ENCODE peak calls at places on chromosomes 16 and 17, in seven cellular contexts. One of them, this sample, is unnamed. For H3K36me3, the result is how much of the 10 kb centered on the place peaks cover.

GRCh38 chr17:16052486-16052885 is 52.9 kb downstream of the TTC19 start:
- DNase-seq in fibroblast of lung: no peak
- DNase-seq in prostate gland: no peak
- DNase-seq in spleen: no peak
- DNase-seq in left lung: no peak
- DNase-seq in breast epithelium: no peak
- DNase-seq in CD8-positive, alpha-beta memory T cell: no peak
- DNase-seq in this sample: no peak

GRCh38 chr16:57000271-57001025 is 11.1 kb downstream of the NLRC5 start:
- DNase-seq in breast epithelium: no peak
- DNase-seq in CD8-positive, alpha-beta memory T cell: no peak
- DNase-seq in spleen: peak
- DNase-seq in fibroblast of lung: peak
- DNase-seq in left lung: no peak
- DNase-seq in prostate gland: no peak
- DNase-seq in this sample: peak

GRCh38 chr17:20089795-20090547 is 80.8 kb downstream of the SPECC1 start:
- DNase-seq in spleen: no peak
- DNase-seq in CD8-positive, alpha-beta memory T cell: no peak
- DNase-seq in breast epithelium: no peak
- DNase-seq in prostate gland: no peak
- DNase-seq in left lung: no peak
- DNase-seq in fibroblast of lung: no peak
- DNase-seq in this sample: no peak

GRCh38 chr17:44350733-44351226 is 5.7 kb downstream of the GRN start:
- DNase-seq in left lung: no peak
- DNase-seq in fibroblast of lung: peak
- DNase-seq in prostate gland: peak
- DNase-seq in CD8-positive, alpha-beta memory T cell: peak
- DNase-seq in breast epithelium: no peak
- DNase-seq in spleen: peak
- DNase-seq in this sample: no peak

GRCh38 chr17:45368661-45369060 is 51.8 kb upstream of the MAP3K14 start:
- DNase-seq in left lung: no peak
- DNase-seq in spleen: no peak
- DNase-seq in breast epithelium: no peak
- DNase-seq in fibroblast of lung: peak
- DNase-seq in prostate gland: no peak
- DNase-seq in CD8-positive, alpha-beta memory T cell: no peak
- DNase-seq in this sample: no peak

GRCh38 chr16:65497571-65497970 is 375.7 kb upstream of the CDH11 start:
- DNase-seq in prostate gland: no peak
- DNase-seq in breast epithelium: no peak
- DNase-seq in left lung: no peak
- DNase-seq in fibroblast of lung: no peak
- DNase-seq in CD8-positive, alpha-beta memory T cell: no peak
- DNase-seq in spleen: no peak
- DNase-seq in this sample: no peak

GRCh38 chr17:74938194-74938950 is 2.7 kb downstream of the OTOP3 start:
- DNase-seq in breast epithelium: no peak
- DNase-seq in left lung: no peak
- DNase-seq in spleen: no peak
- DNase-seq in prostate gland: no peak
- DNase-seq in CD8-positive, alpha-beta memory T cell: no peak
- DNase-seq in fibroblast of lung: no peak
- DNase-seq in this sample: no peak

GRCh38 chr17:14373587-14374259 is 72.8 kb downstream of the HS3ST3B1 start:
- DNase-seq in breast epithelium: no peak
- DNase-seq in CD8-positive, alpha-beta memory T cell: no peak
- DNase-seq in spleen: no peak
- DNase-seq in prostate gland: no peak
- DNase-seq in left lung: no peak
- DNase-seq in fibroblast of lung: peak
- DNase-seq in this sample: no peak

GRCh38 chr17:44997733-44998520 is 29.8 kb upstream of the C1QL1 start:
- DNase-seq in breast epithelium: no peak
- DNase-seq in fibroblast of lung: peak
- DNase-seq in CD8-positive, alpha-beta memory T cell: no peak
- DNase-seq in left lung: no peak
- DNase-seq in spleen: no peak
- DNase-seq in prostate gland: no peak
- DNase-seq in this sample: no peak

GRCh38 chr17:57966246-57966645 is 11.0 kb upstream of the CUEDC1 start:
- DNase-seq in fibroblast of lung: no peak
- DNase-seq in CD8-positive, alpha-beta memory T cell: no peak
- DNase-seq in prostate gland: no peak
- DNase-seq in spleen: no peak
- DNase-seq in left lung: no peak
- DNase-seq in breast epithelium: peak
- DNase-seq in this sample: no peak

GRCh38 chr17:77436058-77436442 is 295.3 kb downstream of the SEC14L1 start:
- DNase-seq in prostate gland: no peak
- DNase-seq in CD8-positive, alpha-beta memory T cell: no peak
- DNase-seq in breast epithelium: no peak
- DNase-seq in left lung: no peak
- DNase-seq in fibroblast of lung: peak
- DNase-seq in spleen: no peak
- DNase-seq in this sample: no peak

GRCh38 chr16:85798901-85799496 is 345 bp downstream of the EMC8 start:
- DNase-seq in prostate gland: no peak
- DNase-seq in breast epithelium: no peak
- DNase-seq in spleen: peak
- DNase-seq in fibroblast of lung: peak
- DNase-seq in CD8-positive, alpha-beta memory T cell: no peak
- DNase-seq in left lung: peak
- DNase-seq in this sample: no peak

GRCh38 chr16:2507679-2508064 is 6.1 kb upstream of the ATP6V0C start:
- DNase-seq in spleen: peak
- DNase-seq in left lung: peak
- DNase-seq in prostate gland: no peak
- DNase-seq in CD8-positive, alpha-beta memory T cell: no peak
- DNase-seq in fibroblast of lung: no peak
- DNase-seq in breast epithelium: no peak
- DNase-seq in this sample: peak

GRCh38 chr17:68428498-68429172 is 28.7 kb downstream of the WIPI1 start:
- DNase-seq in left lung: no peak
- DNase-seq in fibroblast of lung: no peak
- DNase-seq in prostate gland: no peak
- DNase-seq in CD8-positive, alpha-beta memory T cell: no peak
- DNase-seq in breast epithelium: no peak
- DNase-seq in spleen: peak
- DNase-seq in this sample: peak

GRCh38 chr17:67469208-67469980 is 92.3 kb downstream of the PITPNC1 start:
- DNase-seq in breast epithelium: no peak
- DNase-seq in left lung: no peak
- DNase-seq in prostate gland: peak
- DNase-seq in fibroblast of lung: no peak
- DNase-seq in spleen: no peak
- DNase-seq in CD8-positive, alpha-beta memory T cell: no peak
- DNase-seq in this sample: no peak

GRCh38 chr17:207775-208174 is 26.3 kb upstream of the DOC2B start:
- DNase-seq in CD8-positive, alpha-beta memory T cell: no peak
- DNase-seq in breast epithelium: no peak
- DNase-seq in spleen: no peak
- DNase-seq in fibroblast of lung: no peak
- DNase-seq in prostate gland: no peak
- DNase-seq in left lung: no peak
- DNase-seq in this sample: no peak

GRCh38 chr16:23803591-23804123 is 32.1 kb upstream of the PRKCB start:
- DNase-seq in fibroblast of lung: peak
- DNase-seq in left lung: peak
- DNase-seq in CD8-positive, alpha-beta memory T cell: peak
- DNase-seq in spleen: peak
- DNase-seq in breast epithelium: no peak
- DNase-seq in prostate gland: peak
- DNase-seq in this sample: no peak

GRCh38 chr17:2053380-2054261 is 1.3 kb upstream of the HIC1 start:
- DNase-seq in breast epithelium: no peak
- DNase-seq in left lung: peak
- DNase-seq in fibroblast of lung: peak
- DNase-seq in prostate gland: peak
- DNase-seq in CD8-positive, alpha-beta memory T cell: peak
- DNase-seq in spleen: peak
- DNase-seq in this sample: peak

GRCh38 chr17:39173539-39174274 is 7.7 kb upstream of the ARL5C start:
- DNase-seq in prostate gland: no peak
- DNase-seq in left lung: no peak
- DNase-seq in spleen: no peak
- DNase-seq in breast epithelium: no peak
- DNase-seq in fibroblast of lung: no peak
- DNase-seq in CD8-positive, alpha-beta memory T cell: no peak
- DNase-seq in this sample: no peak

GRCh38 chr16:3890091-3890490 is 9.6 kb upstream of the CREBBP start:
- DNase-seq in fibroblast of lung: no peak
- DNase-seq in spleen: no peak
- DNase-seq in breast epithelium: no peak
- DNase-seq in left lung: no peak
- DNase-seq in CD8-positive, alpha-beta memory T cell: no peak
- DNase-seq in prostate gland: no peak
- DNase-seq in this sample: no peak

DNA sequence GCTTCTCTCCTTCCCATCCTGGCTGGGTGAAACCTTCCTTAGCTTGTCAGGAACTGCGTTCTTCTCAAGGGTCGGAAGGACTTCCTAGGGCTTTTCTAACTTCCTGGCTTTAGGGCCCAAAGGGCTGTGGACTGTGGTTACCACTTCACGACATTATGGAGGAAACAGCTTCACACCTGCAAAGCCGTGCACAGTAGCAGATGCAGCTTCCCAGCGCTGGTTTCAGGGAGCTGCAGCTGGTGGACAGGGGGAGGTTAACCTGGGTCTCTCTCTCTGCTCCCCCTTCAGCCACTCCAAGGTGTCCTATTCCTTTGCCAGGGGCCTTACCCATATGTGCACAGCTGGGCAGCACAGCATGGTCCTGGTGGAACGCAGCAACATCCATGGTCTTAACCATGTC is 155.8 kb upstream of the CDC42EP4 start:
- DNase-seq in spleen: no peak
- DNase-seq in prostate gland: no peak
- DNase-seq in left lung: no peak
- DNase-seq in CD8-positive, alpha-beta memory T cell: no peak
- DNase-seq in breast epithelium: no peak
- DNase-seq in fibroblast of lung: no peak
- DNase-seq in this sample: no peak
- H3K36me3 ChIP-seq in spleen: under half
- H3K36me3 ChIP-seq in prostate gland: under half
- H3K36me3 ChIP-seq in left lung: under half
- H3K36me3 ChIP-seq in CD8-positive, alpha-beta memory T cell: under half
- H3K36me3 ChIP-seq in breast epithelium: under half
- H3K36me3 ChIP-seq in fibroblast of lung: under half
- H3K36me3 ChIP-seq in this sample: under half

GRCh38 chr16:84055801-84056634 is 13.4 kb upstream of the SLC38A8 start:
- DNase-seq in left lung: no peak
- DNase-seq in CD8-positive, alpha-beta memory T cell: no peak
- DNase-seq in breast epithelium: no peak
- DNase-seq in prostate gland: peak
- DNase-seq in spleen: peak
- DNase-seq in fibroblast of lung: no peak
- DNase-seq in this sample: no peak

GRCh38 chr16:84055366-84055765 is 12.8 kb upstream of the SLC38A8 start:
- DNase-seq in prostate gland: no peak
- DNase-seq in breast epithelium: no peak
- DNase-seq in CD8-positive, alpha-beta memory T cell: no peak
- DNase-seq in left lung: no peak
- DNase-seq in fibroblast of lung: no peak
- DNase-seq in spleen: no peak
- DNase-seq in this sample: no peak

GRCh38 chr16:84054916-84055315 is 12.3 kb upstream of the SLC38A8 start:
- DNase-seq in left lung: no peak
- DNase-seq in CD8-positive, alpha-beta memory T cell: no peak
- DNase-seq in breast epithelium: no peak
- DNase-seq in fibroblast of lung: no peak
- DNase-seq in prostate gland: no peak
- DNase-seq in spleen: peak
- DNase-seq in this sample: no peak

GRCh38 chr16:84053237-84053636 is 10.6 kb upstream of the SLC38A8 start:
- DNase-seq in CD8-positive, alpha-beta memory T cell: no peak
- DNase-seq in prostate gland: no peak
- DNase-seq in fibroblast of lung: no peak
- DNase-seq in spleen: peak
- DNase-seq in breast epithelium: no peak
- DNase-seq in left lung: no peak
- DNase-seq in this sample: peak

DNA sequence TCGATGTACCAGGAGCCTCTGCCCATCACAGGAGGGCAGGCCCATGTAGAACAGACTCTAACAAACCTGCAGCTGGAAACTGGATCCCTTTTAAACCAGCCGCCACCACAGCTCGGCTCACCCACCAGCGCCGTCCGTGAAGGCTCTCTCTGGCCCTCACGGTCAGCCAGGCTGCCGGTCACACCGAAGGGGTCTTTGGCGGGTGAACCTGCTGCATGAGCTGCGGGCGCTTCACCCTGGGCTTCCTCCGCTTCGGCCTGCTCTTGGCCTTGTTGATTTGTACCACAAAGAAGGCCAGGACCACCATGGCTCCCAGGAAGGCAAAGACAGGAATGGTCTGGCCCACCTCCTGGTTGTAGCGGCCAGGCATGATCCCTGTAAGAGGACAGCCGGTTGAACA is 11.7 kb upstream of the SLC38A8 start:
- DNase-seq in prostate gland: no peak
- DNase-seq in left lung: no peak
- DNase-seq in spleen: peak
- DNase-seq in breast epithelium: no peak
- DNase-seq in CD8-positive, alpha-beta memory T cell: no peak
- DNase-seq in fibroblast of lung: no peak
- DNase-seq in this sample: peak
- H3K36me3 ChIP-seq in prostate gland: under half
- H3K36me3 ChIP-seq in left lung: under half
- H3K36me3 ChIP-seq in spleen: half or more
- H3K36me3 ChIP-seq in breast epithelium: under half
- H3K36me3 ChIP-seq in CD8-positive, alpha-beta memory T cell: half or more
- H3K36me3 ChIP-seq in fibroblast of lung: under half
- H3K36me3 ChIP-seq in this sample: half or more

DNA sequence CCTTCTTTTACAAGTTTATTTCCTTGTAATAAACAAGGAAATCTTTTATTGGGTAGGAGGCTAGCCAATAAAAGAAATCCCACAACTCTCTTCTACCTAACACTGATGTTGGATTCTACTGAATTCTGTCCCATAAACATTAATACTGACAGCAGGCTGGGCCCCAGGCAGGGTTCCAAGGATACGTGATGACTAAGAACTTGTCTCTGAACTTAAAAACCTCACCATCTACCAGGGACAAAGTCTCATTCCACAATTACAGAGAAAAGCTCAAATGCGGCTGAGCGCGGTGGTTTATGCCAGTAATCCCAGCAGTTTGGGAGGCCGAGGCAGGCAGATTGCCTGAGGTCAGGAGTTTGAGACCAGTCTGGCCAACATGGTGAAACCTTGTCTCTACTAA is 64.9 kb downstream of the ARHGAP17 start:
- DNase-seq in breast epithelium: no peak
- DNase-seq in fibroblast of lung: peak
- DNase-seq in left lung: no peak
- DNase-seq in prostate gland: no peak
- DNase-seq in CD8-positive, alpha-beta memory T cell: no peak
- DNase-seq in spleen: no peak
- DNase-seq in this sample: peak
- H3K36me3 ChIP-seq in breast epithelium: under half
- H3K36me3 ChIP-seq in fibroblast of lung: under half
- H3K36me3 ChIP-seq in left lung: under half
- H3K36me3 ChIP-seq in prostate gland: under half
- H3K36me3 ChIP-seq in CD8-positive, alpha-beta memory T cell: under half
- H3K36me3 ChIP-seq in spleen: half or more
- H3K36me3 ChIP-seq in this sample: half or more

GRCh38 chr17:78820841-78821240 is 19.8 kb downstream of the USP36 start:
- DNase-seq in CD8-positive, alpha-beta memory T cell: no peak
- DNase-seq in breast epithelium: no peak
- DNase-seq in spleen: peak
- DNase-seq in prostate gland: no peak
- DNase-seq in left lung: no peak
- DNase-seq in fibroblast of lung: no peak
- DNase-seq in this sample: no peak
- H3K36me3 ChIP-seq in CD8-positive, alpha-beta memory T cell: half or more
- H3K36me3 ChIP-seq in breast epithelium: under half
- H3K36me3 ChIP-seq in spleen: half or more
- H3K36me3 ChIP-seq in prostate gland: under half
- H3K36me3 ChIP-seq in left lung: under half
- H3K36me3 ChIP-seq in fibroblast of lung: under half
- H3K36me3 ChIP-seq in this sample: half or more

This sample was measured in suprapubic skin.